ENCODE peak calls at places on chromosome X, in seven cellular contexts. A is epithelial cell of esophagus, C is GM23248, M is GM04504, Y is T follicular helper cell, P is fibroblast of mammary gland, X is NB4. U is an unnamed sample.
A peak's percentile ranks its signal among the peaks of the same experiment; 100 is the strongest.

GRCh38 chrX:32873786-32874185 is 337.6 kb downstream of the DMD start:
- DNase-seq in A (peak; percentile 59), C (no peak), M (no peak), Y (no peak), P (no peak), X (no peak), U (no peak)

GRCh38 chrX:56764975-56765791 is 36.1 kb downstream of the NBDY start:
- DNase-seq in A (no peak), C (no peak), M (no peak), Y (no peak), P (no peak), X (no peak), U (no peak)

GRCh38 chrX:20059467-20060128 is 57.1 kb downstream of the MAP7D2 start:
- DNase-seq in A (no peak), C (peak; percentile 9), M (no peak), Y (no peak), P (no peak), X (no peak), U (no peak)

GRCh38 chrX:119230850-119231249 is 5.2 kb upstream of the PGRMC1 start:
- DNase-seq in A (no peak), C (no peak), M (no peak), Y (no peak), P (no peak), X (peak; percentile 18), U (no peak)

GRCh38 chrX:37712458-37712857 is 26.9 kb downstream of the XK start:
- DNase-seq in A (peak; percentile 60), C (peak; percentile 3), M (no peak), Y (no peak), P (no peak), X (no peak), U (no peak)

GRCh38 chrX:112341598-112341997 is 259.0 kb upstream of the TRPC5 start:
- DNase-seq in A (no peak), C (peak; percentile 66), M (no peak), Y (no peak), P (peak; percentile 54), X (no peak), U (no peak)

GRCh38 chrX:46681849-46682248 is 77.1 kb downstream of the SLC9A7 start:
- DNase-seq in A (no peak), C (peak; percentile 7), M (no peak), Y (no peak), P (peak; percentile 35), X (no peak), U (no peak)

GRCh38 chrX:154855256-154855655 is 20.8 kb upstream of the SMIM9 start:
- DNase-seq in A (no peak), C (no peak), M (no peak), Y (no peak), P (no peak), X (no peak), U (no peak)

GRCh38 chrX:16484338-16484737 is 165.6 kb upstream of the S100G start:
- DNase-seq in A (peak; percentile 94), C (peak; percentile 90), M (peak; percentile 80), Y (no peak), P (peak; percentile 97), X (peak; percentile 55), U (peak; percentile 86)

GRCh38 chrX:72316408-72317079 is 10.8 kb upstream of the CITED1 start:
- DNase-seq in A (no peak), C (no peak), M (no peak), Y (no peak), P (no peak), X (no peak), U (no peak)